ENCODE peak calls at places on chromosomes 4 and X, in four cellular contexts. One of them, this sample, is unnamed.

GRCh38 chrX:147953976-147954375 is 27.2 kb upstream of the FMR1NB start:
- DNase-seq in GM12878: no peak
- DNase-seq in HCT116: no peak
- DNase-seq in SK-N-SH: no peak
- DNase-seq in this sample: no peak

GRCh38 chrX:69258893-69259292 is 93.6 kb upstream of the PJA1 start:
- DNase-seq in GM12878: no peak
- DNase-seq in HCT116: no peak
- DNase-seq in SK-N-SH: no peak
- DNase-seq in this sample: no peak

GRCh38 chr4:24279492-24279891 is 304.9 kb downstream of the DHX15 start:
- DNase-seq in GM12878: no peak
- DNase-seq in HCT116: no peak
- DNase-seq in SK-N-SH: no peak
- DNase-seq in this sample: no peak

GRCh38 chr4:73822389-73822788 is 14.1 kb upstream of the CXCL6 start:
- DNase-seq in GM12878: no peak
- DNase-seq in HCT116: peak; percentile 23
- DNase-seq in SK-N-SH: no peak
- DNase-seq in this sample: no peak

GRCh38 chr4:151117371-151117962 is 18.0 kb downstream of the RPS3A start:
- DNase-seq in GM12878: no peak
- DNase-seq in HCT116: peak; percentile 37
- DNase-seq in SK-N-SH: peak; percentile 65
- DNase-seq in this sample: peak; percentile 68

GRCh38 chr4:101191302-101192098 is 155.8 kb downstream of the PPP3CA start:
- DNase-seq in GM12878: no peak
- DNase-seq in HCT116: no peak
- DNase-seq in SK-N-SH: peak; percentile 47
- DNase-seq in this sample: no peak

GRCh38 chrX:44299177-44299576 is 44.3 kb downstream of the EFHC2 start:
- DNase-seq in GM12878: no peak
- DNase-seq in HCT116: no peak
- DNase-seq in SK-N-SH: no peak
- DNase-seq in this sample: no peak

GRCh38 chrX:44312421-44312820 is 31.1 kb downstream of the EFHC2 start:
- DNase-seq in GM12878: no peak
- DNase-seq in HCT116: no peak
- DNase-seq in SK-N-SH: no peak
- DNase-seq in this sample: no peak

GRCh38 chr4:119559044-119559647 is 69.5 kb downstream of the PDE5A start:
- DNase-seq in GM12878: no peak
- DNase-seq in HCT116: peak; percentile 12
- DNase-seq in SK-N-SH: peak; percentile 45
- DNase-seq in this sample: peak; percentile 11

GRCh38 chr4:75831856-75832405 is 70.3 kb downstream of the PPEF2 start:
- DNase-seq in GM12878: no peak
- DNase-seq in HCT116: no peak
- DNase-seq in SK-N-SH: no peak
- DNase-seq in this sample: no peak

GRCh38 chr4:157357887-157358286 is 137.4 kb downstream of the GRIA2 start:
- DNase-seq in GM12878: no peak
- DNase-seq in HCT116: no peak
- DNase-seq in SK-N-SH: no peak
- DNase-seq in this sample: no peak

GRCh38 chrX:20514358-20514757 is 247.6 kb upstream of the RPS6KA3 start:
- DNase-seq in GM12878: no peak
- DNase-seq in HCT116: peak; percentile 58
- DNase-seq in SK-N-SH: no peak
- DNase-seq in this sample: peak; percentile 6

GRCh38 chrX:48468247-48468671 is 1.8 kb downstream of the SLC38A5 start:
- DNase-seq in GM12878: no peak
- DNase-seq in HCT116: no peak
- DNase-seq in SK-N-SH: no peak
- DNase-seq in this sample: no peak

GRCh38 chr4:112857461-112857860 is 192.0 kb upstream of the ANK2 start:
- DNase-seq in GM12878: no peak
- DNase-seq in HCT116: peak; percentile 48
- DNase-seq in SK-N-SH: no peak
- DNase-seq in this sample: no peak

GRCh38 chrX:68659385-68659784 is 11.9 kb downstream of the STARD8 start:
- DNase-seq in GM12878: no peak
- DNase-seq in HCT116: no peak
- DNase-seq in SK-N-SH: no peak
- DNase-seq in this sample: peak; percentile 40

GRCh38 chr4:16852644-16853043 is 45.8 kb downstream of the LDB2 start:
- DNase-seq in GM12878: no peak
- DNase-seq in HCT116: no peak
- DNase-seq in SK-N-SH: no peak
- DNase-seq in this sample: no peak

GRCh38 chr4:105474110-105474518 is 252 bp upstream of the PPA2 start:
- DNase-seq in GM12878: no peak
- DNase-seq in HCT116: no peak
- DNase-seq in SK-N-SH: no peak
- DNase-seq in this sample: peak; percentile 55

GRCh38 chr4:79209822-79210635 is 115.8 kb downstream of the NAA11 start:
- DNase-seq in GM12878: no peak
- DNase-seq in HCT116: no peak
- DNase-seq in SK-N-SH: no peak
- DNase-seq in this sample: no peak

GRCh38 chr4:177131736-177132135 is 177.9 kb upstream of the NEIL3 start:
- DNase-seq in GM12878: no peak
- DNase-seq in HCT116: no peak
- DNase-seq in SK-N-SH: no peak
- DNase-seq in this sample: no peak

DNA sequence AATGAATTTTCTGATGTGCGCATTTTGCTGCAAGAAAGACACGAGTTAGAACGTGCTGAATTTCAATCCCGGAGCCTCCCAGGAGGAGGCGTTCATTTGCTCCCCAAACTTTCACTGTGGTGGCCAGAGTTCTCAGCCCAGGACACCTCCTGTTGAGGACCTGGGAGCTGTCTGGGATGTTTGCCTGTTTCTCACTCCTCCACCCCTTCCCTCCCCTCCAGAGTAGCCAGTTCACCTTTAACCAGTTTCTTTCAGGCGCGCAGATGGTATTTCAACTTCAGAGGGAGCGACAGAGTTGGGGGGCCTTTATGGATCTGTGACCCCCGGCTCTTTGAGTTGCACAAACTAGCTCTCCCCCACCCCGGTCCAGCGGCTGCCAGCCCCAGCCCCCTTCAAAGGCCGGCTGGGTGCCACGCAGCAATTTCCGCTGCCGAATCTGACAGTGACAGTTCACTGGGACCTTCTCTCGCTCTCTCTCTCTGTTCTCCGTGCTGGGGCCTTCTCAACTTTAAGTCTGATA is 99.9 kb upstream of the STX18 start:
- DNase-seq in GM12878: no peak
- DNase-seq in HCT116: no peak
- DNase-seq in SK-N-SH: no peak
- DNase-seq in this sample: no peak
- TF ChIP-seq JUND in GM12878: no peak
- TF ChIP-seq JUND in HCT116: no peak
- TF ChIP-seq JUND in SK-N-SH: no peak
- TF ChIP-seq JUND in this sample: no peak

DNA sequence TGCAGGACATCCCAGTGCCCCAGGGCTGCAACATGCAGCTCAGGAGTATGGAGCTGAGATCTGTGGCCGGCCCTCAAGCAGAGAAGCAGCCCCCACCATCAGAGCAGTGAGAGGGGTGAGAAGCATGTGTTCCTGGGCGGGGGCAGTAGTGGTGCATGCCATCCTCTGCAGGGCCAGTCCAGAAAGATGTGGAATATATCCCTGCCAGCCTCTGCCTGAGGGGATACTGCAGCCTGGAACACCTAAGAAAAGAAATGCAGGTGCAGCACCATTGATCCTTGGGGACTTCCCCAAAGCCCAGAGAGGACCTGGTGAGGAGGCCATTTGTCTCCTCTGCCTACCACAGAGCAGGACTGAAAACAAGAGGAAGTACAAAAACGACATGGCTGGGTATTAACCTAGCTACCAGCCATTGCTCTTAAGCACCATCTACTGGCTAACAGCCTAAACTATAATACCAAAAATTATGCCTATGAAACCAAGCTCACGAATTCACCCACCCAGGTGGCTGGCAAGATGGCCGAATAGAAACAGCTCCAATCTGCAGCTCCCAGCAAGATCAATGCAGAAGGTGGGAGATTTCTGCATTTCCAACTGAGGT is 158.8 kb downstream of the ADGRA3 start:
- DNase-seq in GM12878: no peak
- DNase-seq in HCT116: no peak
- DNase-seq in SK-N-SH: no peak
- DNase-seq in this sample: peak; percentile 15
- TF ChIP-seq JUND in GM12878: no peak
- TF ChIP-seq JUND in HCT116: no peak
- TF ChIP-seq JUND in SK-N-SH: no peak
- TF ChIP-seq JUND in this sample: no peak

GRCh38 chrX:108068121-108068520 is 23.2 kb downstream of the PSMD10 start:
- DNase-seq in GM12878: no peak
- DNase-seq in HCT116: no peak
- DNase-seq in SK-N-SH: no peak
- DNase-seq in this sample: no peak

GRCh38 chrX:108071578-108071977 is 19.8 kb downstream of the PSMD10 start:
- DNase-seq in GM12878: no peak
- DNase-seq in HCT116: no peak
- DNase-seq in SK-N-SH: no peak
- DNase-seq in this sample: no peak

GRCh38 chrX:108072746-108073145 is 18.6 kb downstream of the PSMD10 start:
- DNase-seq in GM12878: no peak
- DNase-seq in HCT116: no peak
- DNase-seq in SK-N-SH: no peak
- DNase-seq in this sample: no peak

GRCh38 chrX:108070891-108071290 is 20.5 kb downstream of the PSMD10 start:
- DNase-seq in GM12878: no peak
- DNase-seq in HCT116: no peak
- DNase-seq in SK-N-SH: no peak
- DNase-seq in this sample: no peak
- TF ChIP-seq JUND in GM12878: no peak
- TF ChIP-seq JUND in HCT116: no peak
- TF ChIP-seq JUND in SK-N-SH: no peak
- TF ChIP-seq JUND in this sample: no peak

DNA sequence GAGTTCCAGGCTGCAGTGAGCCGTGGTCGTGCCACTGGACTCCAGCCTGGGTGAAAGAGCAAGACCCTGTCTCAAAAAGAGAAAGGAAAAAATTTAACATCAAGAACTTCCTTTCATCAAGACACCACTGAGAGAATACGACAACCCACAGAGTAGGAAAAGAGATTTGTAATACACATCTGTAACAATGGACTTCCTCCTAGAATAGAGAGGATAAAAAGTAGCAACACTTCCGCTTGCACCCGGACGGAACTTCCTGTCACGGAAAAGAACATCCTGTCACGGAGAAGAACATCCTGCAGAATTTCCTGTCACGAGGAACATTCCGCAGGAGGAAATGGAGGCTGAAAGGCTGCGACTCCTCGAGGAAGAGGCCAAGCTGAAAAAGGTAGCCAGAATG is at the start of gene DCAF4L1:
- DNase-seq in GM12878: no peak
- DNase-seq in HCT116: no peak
- DNase-seq in SK-N-SH: no peak
- DNase-seq in this sample: no peak
- TF ChIP-seq JUND in GM12878: no peak
- TF ChIP-seq JUND in HCT116: no peak
- TF ChIP-seq JUND in SK-N-SH: no peak
- TF ChIP-seq JUND in this sample: no peak

GRCh38 chr4:82624819-82625218 is 63.0 kb upstream of the TMEM150C start:
- DNase-seq in GM12878: no peak
- DNase-seq in HCT116: no peak
- DNase-seq in SK-N-SH: no peak
- DNase-seq in this sample: no peak

GRCh38 chr4:82630079-82630478 is 68.3 kb upstream of the TMEM150C start:
- DNase-seq in GM12878: no peak
- DNase-seq in HCT116: no peak
- DNase-seq in SK-N-SH: no peak
- DNase-seq in this sample: no peak

GRCh38 chr4:82626251-82626868 is 64.6 kb upstream of the TMEM150C start:
- DNase-seq in GM12878: no peak
- DNase-seq in HCT116: no peak
- DNase-seq in SK-N-SH: no peak
- DNase-seq in this sample: no peak

GRCh38 chr4:82629238-82630000 is 67.6 kb upstream of the TMEM150C start:
- DNase-seq in GM12878: no peak
- DNase-seq in HCT116: no peak
- DNase-seq in SK-N-SH: no peak
- DNase-seq in this sample: no peak
- TF ChIP-seq JUND in GM12878: no peak
- TF ChIP-seq JUND in HCT116: no peak
- TF ChIP-seq JUND in SK-N-SH: no peak
- TF ChIP-seq JUND in this sample: no peak

GRCh38 chr4:12486995-12487394 is 997.1 kb downstream of the RAB28 start:
- DNase-seq in GM12878: no peak
- DNase-seq in HCT116: no peak
- DNase-seq in SK-N-SH: no peak
- DNase-seq in this sample: no peak
- TF ChIP-seq JUND in GM12878: no peak
- TF ChIP-seq JUND in HCT116: no peak
- TF ChIP-seq JUND in SK-N-SH: no peak
- TF ChIP-seq JUND in this sample: no peak

GRCh38 chr4:110164856-110165255 is 33.6 kb downstream of the ELOVL6 start:
- DNase-seq in GM12878: no peak
- DNase-seq in HCT116: no peak
- DNase-seq in SK-N-SH: no peak
- DNase-seq in this sample: peak; percentile 15

GRCh38 chr4:110160616-110161015 is 37.8 kb downstream of the ELOVL6 start:
- DNase-seq in GM12878: no peak
- DNase-seq in HCT116: no peak
- DNase-seq in SK-N-SH: no peak
- DNase-seq in this sample: no peak

GRCh38 chr4:110165382-110166285 is 32.8 kb downstream of the ELOVL6 start:
- DNase-seq in GM12878: no peak
- DNase-seq in HCT116: peak; percentile 31
- DNase-seq in SK-N-SH: peak; percentile 48
- DNase-seq in this sample: no peak

GRCh38 chr4:110163327-110164070 is 34.9 kb downstream of the ELOVL6 start:
- DNase-seq in GM12878: no peak
- DNase-seq in HCT116: peak; percentile 61
- DNase-seq in SK-N-SH: no peak
- DNase-seq in this sample: no peak

DNA sequence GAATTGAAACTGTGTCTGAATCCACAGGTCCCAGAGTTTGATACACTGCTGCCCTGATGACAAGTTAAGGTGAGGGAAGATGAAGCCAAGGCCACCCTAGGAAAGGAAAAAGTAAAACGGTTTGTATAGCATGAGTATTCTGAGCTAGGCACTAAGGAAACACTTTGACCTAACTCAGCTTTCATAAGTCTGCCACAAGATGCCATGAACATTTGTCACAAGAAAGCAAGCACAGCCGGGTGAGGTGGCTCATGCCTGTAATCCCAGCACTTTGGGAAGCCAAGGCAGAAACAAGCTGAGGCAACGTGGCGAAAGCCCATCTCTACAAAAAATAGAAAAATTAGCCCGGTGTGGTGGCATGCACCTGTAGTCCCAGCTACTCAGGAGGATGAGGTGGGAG is 34.2 kb downstream of the ELOVL6 start:
- DNase-seq in GM12878: no peak
- DNase-seq in HCT116: no peak
- DNase-seq in SK-N-SH: no peak
- DNase-seq in this sample: no peak
- TF ChIP-seq JUND in GM12878: no peak
- TF ChIP-seq JUND in HCT116: no peak
- TF ChIP-seq JUND in SK-N-SH: no peak
- TF ChIP-seq JUND in this sample: no peak